ENCODE peak calls at places on chromosomes 7 and 10, in nine cellular contexts. N, X, H, U, I, K, C, B and Z are unnamed samples.

GRCh38 chr10:78236416-78237015 is 202.9 kb downstream of the RPS24 start:
- DNase-seq in N (no peak), X (no peak), H (no peak), U (no peak), I (no peak), K (no peak), C (no peak), B (no peak), Z (no peak)

GRCh38 chr7:47326220-47326619 is 255.7 kb downstream of the TNS3 start:
- DNase-seq in N (no peak), X (no peak), H (no peak), U (no peak), I (no peak), K (no peak), C (no peak), B (no peak), Z (no peak)

GRCh38 chr7:3568516-3568915 is 267.5 kb downstream of the SDK1 start:
- DNase-seq in N (no peak), X (no peak), H (no peak), U (no peak), I (no peak), K (no peak), C (no peak), B (no peak), Z (no peak)

GRCh38 chr10:6766061-6766460 is 186.0 kb upstream of the PRKCQ start:
- DNase-seq in N (no peak), X (no peak), H (no peak), U (no peak), I (no peak), K (no peak), C (no peak), B (no peak), Z (no peak)

GRCh38 chr7:75915416-75916156 is 631 bp downstream of the POR start:
- DNase-seq in N (peak; percentile 31), X (peak; percentile 58), H (no peak), U (peak; percentile 74), I (peak; percentile 56), K (no peak), C (no peak), B (peak; percentile 65), Z (peak; percentile 60)

GRCh38 chr7:111009641-111010040 is 81.3 kb upstream of the LRRN3 start:
- DNase-seq in N (no peak), X (no peak), H (no peak), U (no peak), I (no peak), K (no peak), C (no peak), B (no peak), Z (no peak)

GRCh38 chr7:44378744-44379143 is 53.4 kb upstream of the CAMK2B start:
- DNase-seq in N (no peak), X (peak; percentile 12), H (no peak), U (no peak), I (no peak), K (no peak), C (peak; percentile 27), B (no peak), Z (no peak)

GRCh38 chr10:30747633-30748032 is 118.1 kb upstream of the LYZL2 start:
- DNase-seq in N (no peak), X (no peak), H (no peak), U (no peak), I (no peak), K (no peak), C (no peak), B (no peak), Z (no peak)

GRCh38 chr7:12281026-12281425 is 69.9 kb downstream of the TMEM106B start:
- DNase-seq in N (no peak), X (no peak), H (no peak), U (no peak), I (no peak), K (no peak), C (no peak), B (no peak), Z (no peak)

GRCh38 chr7:148708026-148708685 is 9.5 kb downstream of the CUL1 start:
- DNase-seq in N (no peak), X (no peak), H (no peak), U (no peak), I (peak; percentile 55), K (no peak), C (no peak), B (no peak), Z (no peak)

DNA sequence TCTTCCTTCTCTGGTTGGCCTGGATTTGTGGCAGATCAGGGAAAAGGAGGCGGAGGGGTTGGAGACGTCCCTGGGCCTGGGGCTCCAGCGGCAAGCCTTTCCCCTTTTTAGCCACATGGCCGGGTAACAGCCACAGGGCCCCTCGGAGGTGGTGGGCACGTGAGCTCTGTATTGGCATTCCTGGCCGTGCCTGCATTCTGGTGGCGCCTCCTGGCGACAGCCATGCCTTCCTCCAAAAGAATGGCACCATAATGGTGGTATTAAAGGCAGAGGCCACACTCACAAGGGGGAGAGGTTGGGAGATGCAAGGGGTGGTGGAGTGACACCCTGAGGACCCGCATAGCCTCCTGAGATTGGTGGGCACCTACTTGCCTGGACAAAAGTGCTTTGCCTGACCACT is 3.0 kb upstream of the AQP1 start:
- DNase-seq in N (no peak), X (no peak), H (no peak), U (no peak), I (no peak), K (no peak), C (no peak), B (no peak), Z (peak; percentile 34)
- TF ChIP-seq CTCF in N (no peak), X (no peak), H (no peak), U (no peak), I (peak; percentile 16), K (peak; percentile 56), C (no peak), B (no peak), Z (peak; percentile 35)

DNA sequence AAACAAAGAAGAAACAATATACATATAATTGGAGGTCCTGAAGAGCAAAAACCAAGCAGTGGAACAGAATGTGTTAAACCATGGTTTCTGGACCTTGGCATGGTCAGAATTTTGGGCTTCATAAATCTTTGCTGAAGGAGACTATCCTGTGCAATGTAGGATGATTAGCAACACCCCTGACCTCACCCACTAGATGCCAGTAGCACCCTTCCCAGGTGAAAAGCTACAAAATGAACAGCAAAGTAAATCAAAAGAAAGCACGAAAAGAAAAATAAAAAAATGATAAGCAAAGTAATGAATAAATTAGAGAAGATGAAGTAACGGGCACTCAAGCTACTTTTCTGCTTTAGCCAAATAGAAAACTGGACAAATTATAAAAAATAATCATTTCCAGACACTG is 19.2 kb upstream of the ZPBP start:
- DNase-seq in N (no peak), X (no peak), H (no peak), U (no peak), I (no peak), K (no peak), C (no peak), B (no peak), Z (no peak)
- TF ChIP-seq CTCF in N (no peak), X (no peak), H (no peak), U (no peak), I (no peak), K (no peak), C (no peak), B (no peak), Z (no peak)

GRCh38 chr7:91345449-91345848 is 81.2 kb downstream of the FZD1 start:
- DNase-seq in N (no peak), X (no peak), H (no peak), U (no peak), I (no peak), K (peak; percentile 26), C (no peak), B (no peak), Z (no peak)
- TF ChIP-seq CTCF in N (no peak), X (no peak), H (no peak), U (no peak), I (no peak), K (peak; percentile 9), C (no peak), B (no peak), Z (no peak)

GRCh38 chr10:72954230-72954595 is 393 bp downstream of the PLA2G12B start:
- DNase-seq in N (no peak), X (no peak), H (no peak), U (no peak), I (no peak), K (no peak), C (no peak), B (no peak), Z (no peak)

GRCh38 chr10:72952189-72952900 is 2.3 kb downstream of the PLA2G12B start:
- DNase-seq in N (no peak), X (no peak), H (no peak), U (no peak), I (no peak), K (no peak), C (no peak), B (no peak), Z (no peak)

GRCh38 chr10:72953687-72954086 is 919 bp downstream of the PLA2G12B start:
- DNase-seq in N (no peak), X (no peak), H (no peak), U (no peak), I (no peak), K (no peak), C (no peak), B (no peak), Z (no peak)

GRCh38 chr10:72952901-72953223 is 1.7 kb downstream of the PLA2G12B start:
- DNase-seq in N (no peak), X (no peak), H (no peak), U (no peak), I (no peak), K (no peak), C (no peak), B (no peak), Z (no peak)

GRCh38 chr10:72954596-72955569 is at the start of gene PLA2G12B:
- DNase-seq in N (peak; percentile 58), X (no peak), H (peak; percentile 77), U (no peak), I (no peak), K (no peak), C (no peak), B (no peak), Z (no peak)
- TF ChIP-seq CTCF in N (no peak), X (no peak), H (no peak), U (no peak), I (no peak), K (no peak), C (no peak), B (no peak), Z (no peak)

GRCh38 chr7:152076324-152076821 is 50.9 kb downstream of the GALNT11 start:
- DNase-seq in N (peak; percentile 47), X (no peak), H (no peak), U (no peak), I (no peak), K (peak; percentile 0), C (no peak), B (no peak), Z (no peak)
- TF ChIP-seq CTCF in N (peak; percentile 62), X (no peak), H (peak; percentile 40), U (no peak), I (peak; percentile 38), K (peak; percentile 59), C (peak; percentile 32), B (peak; percentile 19), Z (peak; percentile 28)

GRCh38 chr10:63637833-63638443 is 116.7 kb downstream of the REEP3 start:
- DNase-seq in N (no peak), X (no peak), H (no peak), U (no peak), I (no peak), K (no peak), C (no peak), B (no peak), Z (no peak)
- TF ChIP-seq CTCF in N (no peak), X (no peak), H (no peak), U (no peak), I (no peak), K (no peak), C (no peak), B (no peak), Z (no peak)